ENCODE peak calls at places on chromosome 21, in eight cellular contexts. O is kidney epithelial cell, C is upper lobe of right lung, U is frontal cortex, S is NCI-H1092, E is H1, L is Caco-2, A is Daoy. I is an unnamed sample.
A peak's percentile ranks its signal among the peaks of the same experiment; 100 is the strongest.

GRCh38 chr21:35202431-35202830 is 153.3 kb upstream of the RUNX1 start:
- DNase-seq in E (no peak), A (no peak), C (no peak), L (no peak), S (no peak), O (no peak), U (no peak), I (peak; percentile 57)

GRCh38 chr21:31860851-31861250 is 12.0 kb upstream of the HUNK start:
- DNase-seq in A (no peak), U (no peak), L (no peak), S (no peak), C (no peak), E (no peak), O (no peak), I (no peak)

GRCh38 chr21:42411197-42411869 is 7.6 kb downstream of the UBASH3A start:
- DNase-seq in L (no peak), S (no peak), U (no peak), O (no peak), E (no peak), A (peak; percentile 54), C (peak; percentile 16), I (no peak)

GRCh38 chr21:31343030-31343510 is 991 bp downstream of the TIAM1 start:
- DNase-seq in O (no peak), C (no peak), S (no peak), L (no peak), A (no peak), E (no peak), U (no peak), I (no peak)

GRCh38 chr21:34544032-34544496 is 32.1 kb upstream of the KCNE1 start:
- DNase-seq in A (peak; percentile 82), C (peak; percentile 73), S (peak; percentile 8), L (peak; percentile 80), E (peak; percentile 61), U (peak; percentile 20), O (no peak), I (peak; percentile 76)

GRCh38 chr21:44819283-44820243 is 1.7 kb upstream of the SUMO3 start:
- DNase-seq in E (no peak), C (no peak), A (no peak), S (no peak), U (no peak), L (no peak), O (no peak), I (no peak)

GRCh38 chr21:22138297-22139016 is 1140.2 kb downstream of the NCAM2 start:
- DNase-seq in A (no peak), U (no peak), O (no peak), C (no peak), E (no peak), L (no peak), S (no peak), I (no peak)

GRCh38 chr21:35565204-35565611 is 495.1 kb downstream of the SETD4 start:
- DNase-seq in S (no peak), A (peak; percentile 88), U (no peak), O (no peak), E (no peak), C (no peak), L (peak; percentile 47), I (peak; percentile 89)

GRCh38 chr21:39001341-39001740 is 181.9 kb downstream of the PSMG1 start:
- DNase-seq in S (no peak), O (no peak), L (no peak), C (no peak), U (no peak), E (no peak), A (no peak), I (no peak)

GRCh38 chr21:36549470-36549869 is 69.5 kb upstream of the CLDN14 start:
- DNase-seq in U (no peak), S (no peak), L (no peak), O (no peak), C (no peak), E (no peak), A (no peak), I (no peak)

GRCh38 chr21:31872452-31873274 is at the start of gene HUNK:
- DNase-seq in O (no peak), S (peak; percentile 51), E (no peak), L (peak; percentile 68), U (peak; percentile 44), C (peak; percentile 77), A (peak; percentile 66), I (no peak)

GRCh38 chr21:42754270-42754933 is 101.0 kb downstream of the PDE9A start:
- DNase-seq in E (no peak), C (peak; percentile 27), O (no peak), A (no peak), L (no peak), S (no peak), U (no peak), I (no peak)

GRCh38 chr21:42038826-42039425 is 28.8 kb upstream of the ZBTB21 start:
- DNase-seq in S (no peak), A (peak; percentile 32), O (no peak), C (no peak), U (no peak), L (no peak), E (no peak), I (no peak)

GRCh38 chr21:35488941-35489340 is 439.8 kb upstream of the RUNX1 start:
- DNase-seq in L (no peak), S (no peak), E (no peak), U (no peak), C (no peak), O (no peak), A (no peak), I (peak; percentile 32)

GRCh38 chr21:38819719-38820147 is 14.0 kb downstream of the ETS2 start:
- DNase-seq in A (peak; percentile 80), C (no peak), E (no peak), S (no peak), O (no peak), U (no peak), L (peak; percentile 80), I (peak; percentile 95)

GRCh38 chr21:29501451-29501850 is 202.7 kb downstream of the BACH1 start:
- DNase-seq in U (no peak), O (no peak), L (no peak), S (no peak), E (no peak), A (no peak), C (no peak), I (no peak)

GRCh38 chr21:33286076-33286475 is 19.9 kb downstream of the IL10RB start:
- DNase-seq in A (no peak), U (no peak), O (no peak), C (no peak), L (no peak), S (no peak), E (no peak), I (no peak)

GRCh38 chr21:44443291-44443890 is 11.9 kb upstream of the LRRC3 start:
- DNase-seq in A (no peak), E (no peak), L (no peak), S (no peak), O (no peak), C (peak; percentile 19), U (no peak), I (no peak)

GRCh38 chr21:38771536-38771935 is 34.2 kb upstream of the ETS2 start:
- DNase-seq in C (no peak), L (no peak), O (no peak), E (no peak), U (no peak), A (no peak), S (no peak), I (no peak)

GRCh38 chr21:32283001-32283400 is 4.2 kb upstream of the MIS18A start:
- DNase-seq in S (no peak), O (no peak), U (no peak), A (no peak), C (no peak), L (no peak), E (no peak), I (no peak)

GRCh38 chr21:41170442-41170841 is 2.5 kb downstream of the BACE2 start:
- DNase-seq in E (no peak), A (peak; percentile 78), S (no peak), O (no peak), U (peak; percentile 18), L (peak; percentile 56), C (no peak), I (peak; percentile 57)

GRCh38 chr21:34008618-34009017 is 64.8 kb upstream of the MRPS6 start:
- DNase-seq in U (no peak), E (no peak), O (no peak), S (no peak), L (no peak), C (no peak), A (peak; percentile 37), I (no peak)

GRCh38 chr21:17387030-17387617 is 125.7 kb upstream of the CXADR start:
- DNase-seq in O (no peak), L (no peak), C (no peak), E (no peak), U (peak; percentile 45), S (peak; percentile 79), A (peak; percentile 55), I (peak; percentile 74)

GRCh38 chr21:46599251-46599572 is 5.7 kb downstream of the S100B start:
- DNase-seq in U (peak; percentile 72), A (no peak), S (no peak), E (no peak), C (no peak), L (no peak), O (peak; percentile 87), I (peak; percentile 49)

GRCh38 chr21:14686466-14687276 is 140.6 kb upstream of the SAMSN1 start:
- DNase-seq in C (no peak), O (no peak), L (no peak), E (no peak), A (peak; percentile 2), U (no peak), S (no peak), I (no peak)

GRCh38 chr21:45470087-45470515 is 65.1 kb downstream of the COL18A1 start:
- DNase-seq in C (no peak), A (no peak), O (no peak), E (no peak), U (no peak), S (no peak), L (no peak), I (peak; percentile 76)

GRCh38 chr21:45552696-45553391 is 10.6 kb upstream of the SLC19A1 start:
- DNase-seq in S (no peak), O (no peak), L (peak; percentile 45), U (no peak), A (no peak), E (no peak), C (peak; percentile 64), I (no peak)

GRCh38 chr21:44583800-44584147 is 3.4 kb upstream of the KRTAP10-5 start:
- DNase-seq in S (no peak), O (no peak), L (no peak), U (no peak), A (no peak), E (no peak), C (no peak), I (no peak)

GRCh38 chr21:28487455-28488070 is 505.1 kb downstream of the LTN1 start:
- DNase-seq in L (no peak), S (no peak), A (no peak), E (no peak), C (no peak), O (no peak), U (no peak), I (no peak)

GRCh38 chr21:16533692-16534407 is 804.1 kb downstream of the USP25 start:
- DNase-seq in A (no peak), U (no peak), C (no peak), S (no peak), E (no peak), O (no peak), L (no peak), I (peak; percentile 48)

GRCh38 chr21:16117331-16117730 is 387.5 kb downstream of the USP25 start:
- DNase-seq in C (no peak), O (no peak), A (no peak), E (no peak), S (no peak), U (no peak), L (no peak), I (no peak)

GRCh38 chr21:45923146-45923545 is 58.4 kb upstream of the COL6A1 start:
- DNase-seq in A (peak; percentile 74), L (no peak), S (no peak), C (peak; percentile 76), E (peak; percentile 56), O (peak; percentile 4), U (peak; percentile 90), I (peak; percentile 46)

GRCh38 chr21:37547615-37547975 is 181.0 kb downstream of the DYRK1A start:
- DNase-seq in O (no peak), U (no peak), E (no peak), S (no peak), C (no peak), A (no peak), L (no peak), I (no peak)

GRCh38 chr21:34200288-34200905 is 127.0 kb downstream of the MRPS6 start:
- DNase-seq in E (no peak), U (no peak), L (no peak), A (no peak), C (no peak), S (no peak), O (no peak), I (no peak)